ENCODE peak calls at places on chromosomes 7 and 10, in nine cellular contexts. M, V, B, W, D, S, L, F and K are unnamed samples.

GRCh38 chr7:100968650-100969049 is 715 bp upstream of the MUC12 start:
- DNase-seq in M (no peak), V (no peak), L (no peak), W (no peak), B (no peak), S (no peak), F (no peak), D (no peak), K (no peak)

GRCh38 chr7:120959929-120960484 is 9.4 kb downstream of the ING3 start:
- DNase-seq in L (no peak), D (no peak), S (no peak), B (no peak), V (no peak), M (no peak), W (no peak), F (no peak), K (no peak)

GRCh38 chr10:86649471-86650150 is 4.7 kb upstream of the OPN4 start:
- DNase-seq in D (no peak), L (peak), M (no peak), B (no peak), F (no peak), W (no peak), V (no peak), S (no peak), K (no peak)

GRCh38 chr7:28136885-28137284 is 43.7 kb downstream of the JAZF1 start:
- DNase-seq in L (no peak), S (no peak), B (no peak), V (no peak), F (no peak), W (no peak), M (no peak), D (peak), K (no peak)

GRCh38 chr7:11193888-11194287 is 220.2 kb downstream of the PHF14 start:
- DNase-seq in W (no peak), F (no peak), B (no peak), D (no peak), L (no peak), M (no peak), V (no peak), S (no peak), K (no peak)

GRCh38 chr10:15485684-15486316 is 114.7 kb upstream of the FAM171A1 start:
- DNase-seq in F (peak), W (no peak), L (no peak), B (peak), M (peak), S (no peak), V (no peak), D (no peak), K (no peak)

GRCh38 chr10:61847087-61847486 is 54.4 kb upstream of the ARID5B start:
- DNase-seq in B (no peak), M (no peak), V (no peak), D (no peak), L (no peak), W (no peak), F (no peak), S (no peak), K (no peak)

GRCh38 chr10:88810196-88810961 is 7.8 kb downstream of the LIPM start:
- DNase-seq in B (peak), S (no peak), M (peak), F (peak), V (no peak), D (peak), L (no peak), W (no peak), K (no peak)

GRCh38 chr10:100999742-101000601 is at the start of gene LZTS2:
- DNase-seq in L (no peak), W (no peak), F (no peak), M (no peak), B (no peak), S (no peak), D (peak), V (no peak), K (no peak)

GRCh38 chr7:2934211-2934731 is 90.2 kb upstream of the GNA12 start:
- DNase-seq in M (no peak), V (no peak), B (no peak), S (no peak), W (no peak), F (peak), L (no peak), D (peak), K (no peak)

GRCh38 chr10:116676633-116677032 is 55.9 kb downstream of the PNLIPRP2 start:
- DNase-seq in V (no peak), S (no peak), L (no peak), M (no peak), B (no peak), D (no peak), W (no peak), F (no peak), K (no peak)

GRCh38 chr10:103603382-103603781 is 109.9 kb downstream of the NEURL1 start:
- DNase-seq in L (no peak), B (no peak), D (no peak), M (no peak), W (no peak), S (no peak), V (no peak), F (no peak), K (no peak)
- TF ChIP-seq CTCF in L (no peak), B (no peak), D (no peak), M (no peak), W (no peak), S (no peak), V (no peak), F (no peak), K (no peak)

GRCh38 chr10:109721401-109722028 is 201.8 kb downstream of the XPNPEP1 start:
- DNase-seq in S (no peak), L (no peak), M (no peak), V (no peak), D (no peak), F (no peak), B (no peak), W (no peak), K (no peak)

GRCh38 chr10:109723305-109723704 is 200.0 kb downstream of the XPNPEP1 start:
- DNase-seq in L (no peak), F (no peak), V (no peak), S (no peak), D (no peak), B (no peak), M (no peak), W (no peak), K (no peak)

GRCh38 chr10:109726473-109726872 is 196.8 kb downstream of the XPNPEP1 start:
- DNase-seq in V (no peak), S (no peak), M (no peak), B (no peak), L (peak), D (no peak), F (no peak), W (peak), K (no peak)

GRCh38 chr10:109732254-109732653 is 191.1 kb downstream of the XPNPEP1 start:
- DNase-seq in L (no peak), W (no peak), M (no peak), V (no peak), S (no peak), B (no peak), D (no peak), F (no peak), K (no peak)

GRCh38 chr10:109727436-109727835 is 195.9 kb downstream of the XPNPEP1 start:
- DNase-seq in M (no peak), S (no peak), F (no peak), L (no peak), B (no peak), V (no peak), D (no peak), W (no peak), K (no peak)
- TF ChIP-seq CTCF in M (no peak), S (no peak), F (no peak), L (no peak), B (no peak), V (no peak), D (no peak), W (no peak), K (no peak)

GRCh38 chr10:71065659-71066058 is 146.7 kb upstream of the UNC5B start:
- DNase-seq in F (no peak), W (no peak), B (no peak), S (no peak), M (no peak), D (no peak), L (no peak), V (no peak), K (no peak)

GRCh38 chr10:71067098-71067760 is 145.1 kb upstream of the UNC5B start:
- DNase-seq in S (no peak), W (no peak), V (no peak), F (no peak), L (no peak), D (no peak), M (no peak), B (no peak), K (no peak)

GRCh38 chr10:71068811-71069411 is 143.5 kb upstream of the UNC5B start:
- DNase-seq in F (peak), B (no peak), W (no peak), L (no peak), S (peak), V (peak), M (no peak), D (peak), K (no peak)

GRCh38 chr10:71064413-71065118 is 147.8 kb upstream of the UNC5B start:
- DNase-seq in S (peak), D (no peak), W (no peak), V (peak), M (no peak), B (no peak), L (no peak), F (no peak), K (no peak)

DNA sequence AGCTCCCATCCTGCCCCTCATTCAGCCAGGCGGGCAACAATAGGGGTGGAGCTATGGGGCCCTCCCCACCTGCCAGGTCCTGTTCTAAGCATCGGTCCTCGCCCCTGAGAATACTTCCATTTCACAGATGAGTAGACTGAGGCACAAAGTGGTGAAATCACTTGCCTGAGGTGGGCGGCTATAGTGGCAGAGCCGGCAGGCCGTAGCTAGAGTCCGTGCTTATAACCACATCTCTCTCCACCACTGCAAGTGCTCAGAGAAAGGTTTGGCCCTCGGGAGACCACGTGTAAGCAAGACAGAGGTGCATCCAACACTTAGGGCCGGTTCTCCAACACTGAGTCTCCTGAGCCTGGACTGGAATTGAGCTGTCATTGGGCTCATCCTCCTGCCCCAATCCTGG is 145.8 kb upstream of the UNC5B start:
- DNase-seq in M (no peak), F (no peak), V (no peak), D (no peak), L (no peak), S (no peak), W (no peak), B (no peak), K (no peak)
- TF ChIP-seq CTCF in M (no peak), F (no peak), V (no peak), D (no peak), L (no peak), S (no peak), W (no peak), B (no peak), K (no peak)

GRCh38 chr7:1883834-1884582 is 213.9 kb downstream of the ELFN1 start:
- DNase-seq in M (no peak), F (no peak), L (no peak), D (no peak), B (no peak), S (no peak), V (no peak), W (no peak), K (no peak)
- TF ChIP-seq CTCF in M (no peak), F (no peak), L (peak), D (no peak), B (no peak), S (peak), V (no peak), W (no peak), K (no peak)

GRCh38 chr10:9301148-9301547 is 1246.7 kb downstream of the GATA3 start:
- DNase-seq in L (no peak), D (peak), F (no peak), W (no peak), S (no peak), B (no peak), M (no peak), V (no peak), K (no peak)
- TF ChIP-seq CTCF in L (peak), D (peak), F (peak), W (no peak), S (no peak), B (peak), M (no peak), V (no peak), K (no peak)

GRCh38 chr10:59464483-59464882 is 102.1 kb upstream of the FAM13C start:
- DNase-seq in S (no peak), D (no peak), B (no peak), M (no peak), L (no peak), V (no peak), W (no peak), F (no peak), K (no peak)

GRCh38 chr10:59470570-59470969 is 108.2 kb upstream of the FAM13C start:
- DNase-seq in V (no peak), B (no peak), D (no peak), W (no peak), S (no peak), F (no peak), L (no peak), M (no peak), K (no peak)

GRCh38 chr10:59460601-59461000 is 98.3 kb upstream of the FAM13C start:
- DNase-seq in S (no peak), F (peak), L (no peak), B (no peak), V (no peak), W (no peak), D (no peak), M (no peak), K (no peak)

GRCh38 chr10:59463909-59464308 is 101.6 kb upstream of the FAM13C start:
- DNase-seq in M (no peak), L (no peak), V (no peak), B (no peak), D (no peak), F (no peak), W (no peak), S (no peak), K (no peak)

GRCh38 chr10:59465089-59465488 is 102.7 kb upstream of the FAM13C start:
- DNase-seq in S (no peak), B (no peak), L (no peak), W (no peak), M (no peak), V (no peak), F (peak), D (peak), K (no peak)
- TF ChIP-seq CTCF in S (peak), B (peak), L (peak), W (no peak), M (no peak), V (peak), F (peak), D (peak), K (peak)